ENCODE peak calls at places on chromosomes 3 and 15, in nine cellular contexts. H, R, N, K, W, T, D, U and F are unnamed samples.

GRCh38 chr3:194893121-194893979 is 207.7 kb downstream of the FAM43A start:
- DNase-seq in U (no peak), T (no peak), R (no peak), K (no peak), N (no peak), D (no peak), W (no peak), H (no peak), F (no peak)

GRCh38 chr3:15557511-15557946 is 36.0 kb upstream of the COLQ start:
- DNase-seq in N (peak), T (no peak), W (peak), R (no peak), K (peak), U (peak), H (no peak), D (peak), F (peak)

GRCh38 chr3:133593243-133593642 is 19.8 kb downstream of the CDV3 start:
- DNase-seq in K (no peak), N (no peak), H (no peak), R (no peak), T (no peak), D (no peak), W (no peak), U (no peak), F (no peak)

GRCh38 chr3:155332668-155333160 is 39.2 kb upstream of the STRIT1 start:
- DNase-seq in K (no peak), R (no peak), U (peak), W (no peak), H (no peak), T (no peak), N (no peak), D (no peak), F (no peak)

GRCh38 chr3:168878655-168879054 is 782.9 kb upstream of the GOLIM4 start:
- DNase-seq in R (no peak), U (peak), K (peak), T (no peak), N (no peak), D (no peak), H (no peak), W (no peak), F (no peak)

GRCh38 chr3:118943597-118943996 is 91.0 kb downstream of the IGSF11 start:
- DNase-seq in H (no peak), K (no peak), U (no peak), D (no peak), T (no peak), W (no peak), N (no peak), R (no peak), F (no peak)

GRCh38 chr3:66582721-66583141 is 81.9 kb upstream of the LRIG1 start:
- DNase-seq in R (no peak), D (peak), N (peak), K (no peak), U (peak), W (peak), T (no peak), H (no peak), F (peak)

GRCh38 chr3:42012378-42012934 is 50.6 kb upstream of the ULK4 start:
- DNase-seq in D (no peak), K (no peak), N (no peak), T (peak), H (no peak), U (no peak), W (no peak), R (no peak), F (no peak)

GRCh38 chr3:130841357-130841756 is 52.5 kb upstream of the ATP2C1 start:
- DNase-seq in D (peak), U (no peak), W (peak), H (no peak), N (no peak), T (no peak), R (no peak), K (no peak), F (peak)

GRCh38 chr15:85878866-85879265 is 84.1 kb upstream of the KLHL25 start:
- DNase-seq in W (no peak), U (no peak), K (no peak), T (no peak), N (no peak), H (no peak), R (no peak), D (no peak), F (no peak)

DNA sequence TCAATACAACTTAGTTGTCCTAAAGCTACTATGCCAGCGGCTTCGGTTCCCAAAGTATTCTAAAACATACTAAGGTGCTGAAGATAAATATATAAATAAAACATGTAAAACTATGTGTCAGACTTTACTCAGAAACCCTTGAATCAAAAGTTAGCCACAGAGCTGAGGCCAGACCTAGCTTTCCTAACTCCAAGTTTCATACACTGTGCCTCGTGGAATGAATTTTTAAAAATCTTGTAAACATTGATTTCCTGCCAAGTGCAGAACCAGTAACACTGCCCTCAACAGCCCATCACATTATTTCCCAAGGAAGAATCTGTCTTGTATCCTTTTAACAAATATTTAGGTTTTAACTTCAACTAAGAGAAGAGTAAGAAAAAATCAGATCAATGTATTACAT is 36.4 kb downstream of the TAMM41 start:
- DNase-seq in W (no peak), U (peak), K (peak), N (no peak), R (no peak), D (no peak), H (no peak), T (no peak), F (no peak)
- TF ChIP-seq CTCF in W (no peak), U (no peak), K (no peak), N (no peak), R (no peak), D (no peak), H (no peak), T (no peak), F (no peak)

GRCh38 chr3:123338021-123338619 is 110.8 kb downstream of the ADCY5 start:
- DNase-seq in N (no peak), K (no peak), D (no peak), H (peak), U (no peak), W (no peak), R (no peak), T (no peak), F (no peak)
- TF ChIP-seq CTCF in N (no peak), K (no peak), D (no peak), H (no peak), U (no peak), W (no peak), R (no peak), T (no peak), F (no peak)

GRCh38 chr15:49848824-49849209 is 228.0 kb downstream of the DTWD1 start:
- DNase-seq in W (no peak), H (no peak), R (no peak), D (no peak), K (no peak), N (no peak), T (no peak), U (no peak), F (no peak)
- TF ChIP-seq CTCF in W (no peak), H (no peak), R (no peak), D (no peak), K (no peak), N (no peak), T (no peak), U (no peak), F (no peak)

DNA sequence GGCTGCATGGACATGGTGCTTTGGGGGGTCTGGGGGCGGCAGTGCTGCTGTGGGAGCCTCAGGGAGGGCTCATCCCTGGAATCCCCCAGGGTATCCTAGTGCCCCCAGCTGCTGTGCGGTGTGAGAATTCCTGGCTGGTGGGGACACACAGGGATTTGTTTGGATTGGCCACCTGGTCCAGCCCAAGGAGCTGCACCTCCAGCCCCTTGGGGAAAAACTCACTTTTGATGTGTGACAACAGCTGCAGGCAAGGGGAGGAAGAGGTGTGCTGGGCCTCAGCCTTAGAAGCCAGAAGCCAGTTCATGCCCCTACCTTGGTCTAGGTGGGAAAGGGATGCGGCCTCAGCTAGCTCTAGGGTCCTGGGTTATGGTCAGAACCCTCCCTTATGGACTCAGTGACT is 8.4 kb upstream of the COMMD4 start:
- DNase-seq in T (no peak), H (peak), W (no peak), U (no peak), K (no peak), R (no peak), D (no peak), N (no peak), F (no peak)
- TF ChIP-seq CTCF in T (no peak), H (no peak), W (no peak), U (no peak), K (no peak), R (no peak), D (no peak), N (no peak), F (no peak)

DNA sequence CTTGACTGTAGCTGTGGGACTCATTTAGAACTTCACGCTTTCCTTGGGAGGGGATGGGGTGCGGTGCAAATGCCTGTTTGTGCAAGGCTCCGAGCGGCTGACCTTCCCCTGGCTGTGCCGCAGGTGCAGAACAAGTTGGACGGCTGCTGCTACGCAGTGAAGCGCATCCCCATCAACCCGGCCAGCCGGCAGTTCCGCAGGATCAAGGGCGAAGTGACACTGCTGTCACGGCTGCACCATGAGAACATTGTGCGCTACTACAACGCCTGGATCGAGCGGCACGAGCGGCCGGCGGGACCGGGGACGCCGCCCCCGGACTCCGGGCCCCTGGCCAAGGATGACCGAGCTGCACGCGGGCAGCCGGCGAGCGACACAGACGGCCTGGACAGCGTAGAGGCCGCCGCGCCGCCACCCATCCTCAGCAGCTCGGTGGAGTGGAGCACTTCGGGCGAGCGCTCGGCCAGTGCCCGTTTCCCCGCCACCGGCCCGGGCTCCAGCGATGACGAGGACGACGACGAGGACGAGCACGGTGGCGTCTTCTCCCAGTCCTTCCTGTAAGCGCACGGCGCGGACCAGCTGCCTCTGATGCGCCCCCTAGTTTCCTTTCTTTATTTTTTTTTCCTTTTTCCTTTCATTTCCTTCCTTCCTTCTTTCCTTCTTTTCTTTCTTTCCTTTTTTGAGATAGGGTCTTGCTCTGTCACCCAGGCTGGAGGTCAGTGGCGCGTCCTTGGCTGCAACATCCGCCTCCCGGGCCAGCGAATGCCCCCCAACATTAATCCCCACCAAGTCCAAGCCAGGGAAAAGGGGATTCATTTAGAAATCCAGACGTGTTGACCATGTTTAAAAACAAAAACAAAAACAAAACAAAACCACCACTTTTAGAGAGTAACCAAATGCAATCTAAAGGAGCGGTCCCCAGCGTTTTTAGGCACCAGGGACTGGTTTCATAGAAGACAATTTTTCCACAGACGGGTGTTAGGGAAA is 42.7 kb downstream of the EIF2AK4 start:
- DNase-seq in D (no peak), H (peak), N (no peak), T (peak), K (peak), W (peak), U (peak), R (peak), F (peak)
- TF ChIP-seq CTCF in D (no peak), H (peak), N (no peak), T (no peak), K (peak), W (peak), U (peak), R (peak), F (peak)

DNA sequence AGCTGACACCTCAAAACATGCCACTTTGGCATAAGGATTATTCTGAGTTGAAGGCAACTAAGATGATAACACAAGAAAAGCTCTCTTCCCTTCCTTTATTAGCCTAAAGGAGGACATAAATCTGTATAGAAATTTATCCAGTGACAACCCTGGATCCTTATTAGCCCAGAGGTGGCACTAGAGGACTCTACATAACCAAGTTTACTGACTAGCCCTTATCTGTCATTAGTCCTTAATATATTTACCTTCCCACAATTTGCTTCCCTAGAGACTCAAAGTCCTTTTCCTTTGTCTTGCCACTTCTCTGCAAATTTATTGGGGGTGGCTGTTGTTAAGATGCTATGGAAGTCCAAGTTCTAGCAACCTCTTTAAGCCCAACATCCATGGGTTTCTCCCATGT is 26.7 kb downstream of the CEP70 start:
- DNase-seq in K (no peak), T (no peak), U (no peak), W (no peak), R (no peak), D (no peak), N (no peak), H (no peak), F (no peak)
- TF ChIP-seq CTCF in K (no peak), T (no peak), U (no peak), W (peak), R (no peak), D (no peak), N (no peak), H (no peak), F (no peak)

GRCh38 chr15:38564557-38565286 is at the start of gene RASGRP1:
- DNase-seq in D (peak), K (peak), W (peak), N (peak), R (peak), U (peak), H (peak), T (peak), F (peak)
- TF ChIP-seq CTCF in D (peak), K (no peak), W (peak), N (no peak), R (no peak), U (peak), H (peak), T (no peak), F (peak)